ENCODE peak calls at places on chromosome 2, in eight cellular contexts. U, X, V, Q, F, K, S and T are unnamed samples.

GRCh38 chr2:216633616-216634316 is 546 bp downstream of the IGFBP2 start:
- DNase-seq in S (no peak), U (no peak), X (peak), V (no peak), Q (no peak), K (no peak), F (no peak), T (peak)

GRCh38 chr2:223870840-223871618 is 33.6 kb upstream of the AP1S3 start:
- DNase-seq in Q (no peak), K (no peak), X (no peak), U (no peak), F (no peak), V (no peak), S (no peak), T (no peak)

GRCh38 chr2:195819276-195819675 is 162.2 kb downstream of the SLC39A10 start:
- DNase-seq in U (no peak), X (no peak), Q (no peak), V (no peak), S (no peak), F (no peak), K (no peak), T (no peak)

GRCh38 chr2:33068261-33068660 is 121.5 kb downstream of the LTBP1 start:
- DNase-seq in U (no peak), X (no peak), V (no peak), F (no peak), Q (no peak), K (no peak), S (no peak), T (no peak)

GRCh38 chr2:80054339-80054675 is 250.2 kb downstream of the LRRTM1 start:
- DNase-seq in K (no peak), Q (no peak), V (no peak), F (no peak), U (no peak), S (no peak), X (no peak), T (no peak)

GRCh38 chr2:30481323-30481800 is 34.3 kb downstream of the LCLAT1 start:
- DNase-seq in K (no peak), V (no peak), X (no peak), S (no peak), Q (no peak), F (peak), U (no peak), T (peak)

GRCh38 chr2:235546436-235546835 is 52.6 kb downstream of the AGAP1 start:
- DNase-seq in V (no peak), K (no peak), Q (no peak), S (no peak), F (no peak), X (no peak), U (no peak), T (no peak)

GRCh38 chr2:112941753-112942653 is 31.0 kb downstream of the IL37 start:
- DNase-seq in Q (peak), V (peak), F (peak), U (peak), K (peak), S (peak), X (peak), T (peak)

GRCh38 chr2:238854699-238855111 is 6.8 kb downstream of the TWIST2 start:
- DNase-seq in S (no peak), F (no peak), X (no peak), Q (no peak), K (no peak), U (no peak), V (no peak), T (no peak)

GRCh38 chr2:239197146-239197545 is 203.7 kb downstream of the HDAC4 start:
- DNase-seq in Q (no peak), K (peak), U (no peak), V (no peak), S (no peak), F (no peak), X (no peak), T (no peak)

GRCh38 chr2:95574506-95574905 is 17.3 kb upstream of the TRIM43 start:
- DNase-seq in V (no peak), K (no peak), Q (no peak), U (no peak), F (no peak), S (no peak), X (no peak), T (no peak)